ENCODE peak calls at places on chromosomes 7 and 10, in four cellular contexts. P, G, I and C are unnamed samples.

GRCh38 chr7:35820858-35821257 is 20.0 kb downstream of the SEPTIN7 start:
- DNase-seq in P (no peak), G (no peak), I (no peak), C (peak)

GRCh38 chr7:91089382-91089963 is 174.8 kb upstream of the FZD1 start:
- DNase-seq in P (peak), G (no peak), I (no peak), C (peak)

GRCh38 chr10:115657161-115657850 is 564.1 kb downstream of the ATRNL1 start:
- DNase-seq in G (no peak), I (no peak), P (no peak), C (no peak)

GRCh38 chr10:103382769-103383168 is 13.5 kb downstream of the ATP5MK start:
- DNase-seq in G (no peak), P (no peak), I (no peak), C (no peak)

GRCh38 chr10:31291123-31291522 is 27.9 kb upstream of the ZEB1 start:
- DNase-seq in G (no peak), I (no peak), P (no peak), C (no peak)

GRCh38 chr7:3520206-3520605 is 219.2 kb downstream of the SDK1 start:
- DNase-seq in P (no peak), I (no peak), G (no peak), C (no peak)

GRCh38 chr10:13809447-13809846 is 222.7 kb downstream of the PRPF18 start:
- DNase-seq in I (peak), P (no peak), G (peak), C (peak)

GRCh38 chr7:126578338-126578737 is 674.4 kb downstream of the GRM8 start:
- DNase-seq in G (no peak), P (no peak), I (no peak), C (no peak)

GRCh38 chr10:43138757-43139241 is 554 bp downstream of the CSGALNACT2 start:
- DNase-seq in P (peak), G (no peak), I (no peak), C (peak)

GRCh38 chr10:76428541-76429330 is 997.3 kb downstream of the LRMDA start:
- DNase-seq in I (no peak), G (no peak), P (peak), C (peak)

GRCh38 chr7:50391386-50391785 is 58.8 kb downstream of the FIGNL1 start:
- DNase-seq in P (no peak), I (no peak), G (no peak), C (no peak)

GRCh38 chr10:35347899-35348608 is 11.7 kb downstream of the CCNY start:
- DNase-seq in I (no peak), G (no peak), P (no peak), C (no peak)

GRCh38 chr7:117997862-117998825 is 124.9 kb upstream of the CTTNBP2 start:
- DNase-seq in G (no peak), P (no peak), I (no peak), C (peak)

GRCh38 chr7:73978681-73979563 is 49.1 kb upstream of the ELN start:
- DNase-seq in P (no peak), G (peak), I (peak), C (peak)

GRCh38 chr10:47370015-47370767 is 13.9 kb downstream of the ZNF488 start:
- DNase-seq in G (peak), P (no peak), I (peak), C (no peak)

GRCh38 chr10:68269562-68269961 is 37.6 kb upstream of the ATOH7 start:
- DNase-seq in I (no peak), P (no peak), G (no peak), C (no peak)

GRCh38 chr7:139490130-139490529 is 6.7 kb upstream of the KLRG2 start:
- DNase-seq in I (no peak), P (no peak), G (no peak), C (no peak)

GRCh38 chr7:92877367-92877766 is 41.0 kb upstream of the CDK6 start:
- DNase-seq in G (no peak), P (no peak), I (no peak), C (no peak)

GRCh38 chr7:73429218-73429617 is 4.4 kb upstream of the FZD9 start:
- DNase-seq in G (peak), I (peak), P (peak), C (peak)

GRCh38 chr10:124035928-124036558 is 57.4 kb downstream of the CHST15 start:
- DNase-seq in P (no peak), I (no peak), G (no peak), C (no peak)

GRCh38 chr7:151388430-151388829 is 21.4 kb downstream of the WDR86 start:
- DNase-seq in P (no peak), G (no peak), I (no peak), C (no peak)

GRCh38 chr7:152137476-152138025 is 112.1 kb downstream of the GALNT11 start:
- DNase-seq in P (peak), G (no peak), I (no peak), C (no peak)

GRCh38 chr10:92328999-92329398 is 38.0 kb downstream of the MARCHF5 start:
- DNase-seq in I (no peak), P (no peak), G (no peak), C (no peak)

GRCh38 chr10:132886211-132887099 is 55.9 kb downstream of the CFAP46 start:
- DNase-seq in P (no peak), G (no peak), I (no peak), C (peak)

GRCh38 chr10:108787932-108788331 is 1135.4 kb downstream of the XPNPEP1 start:
- DNase-seq in I (no peak), G (no peak), P (peak), C (no peak)

GRCh38 chr7:136389933-136390332 is 412.8 kb upstream of the MTPN start:
- DNase-seq in G (no peak), P (no peak), I (no peak), C (peak)

GRCh38 chr7:136391371-136391770 is 414.2 kb upstream of the MTPN start:
- DNase-seq in P (no peak), G (no peak), I (no peak), C (peak)

DNA sequence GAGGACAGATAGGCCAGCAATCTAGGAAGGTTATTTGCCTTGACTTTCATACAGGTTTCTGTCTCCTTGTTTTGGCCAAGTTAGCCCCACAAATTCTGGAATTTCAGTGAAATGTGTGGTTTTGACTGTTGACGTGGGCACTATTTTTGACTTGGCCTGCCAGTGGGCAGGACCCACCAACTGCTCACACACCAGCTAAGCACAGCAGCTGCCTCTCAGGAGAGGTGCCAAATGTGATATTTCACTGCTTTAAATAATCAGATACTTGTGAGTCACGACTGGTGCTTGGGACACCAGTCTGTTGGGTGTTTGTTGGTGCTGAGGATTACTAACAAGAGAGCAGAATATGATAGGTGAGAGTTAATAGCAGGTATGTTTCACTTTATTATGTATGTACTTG is 409.7 kb upstream of the MTPN start:
- DNase-seq in I (no peak), G (no peak), P (no peak), C (no peak)
- H4K5ac ChIP-seq in I (no peak), G (no peak), P (no peak), C (no peak)

DNA sequence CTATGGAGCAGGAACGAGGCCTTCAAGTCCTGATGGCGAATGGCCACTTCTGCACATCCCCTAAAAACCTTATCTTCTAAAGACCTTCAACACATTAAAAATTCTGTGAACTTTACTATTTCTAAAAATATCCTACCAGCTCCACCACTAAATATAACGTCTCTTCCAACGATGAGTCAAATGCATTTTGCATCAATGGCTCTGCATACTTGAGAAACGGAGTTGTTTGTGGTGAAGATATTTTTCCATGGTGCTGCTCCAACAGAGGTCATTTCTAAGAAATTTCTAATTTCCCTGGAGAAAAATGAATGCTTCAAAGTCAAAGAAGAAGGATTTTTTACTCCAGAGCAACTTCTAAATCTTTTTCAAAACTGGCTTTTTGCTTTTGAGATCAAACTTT is 258.3 kb downstream of the KLF6 start:
- DNase-seq in P (peak), I (no peak), G (no peak), C (no peak)
- H3K9ac ChIP-seq in P (no peak), I (no peak), G (no peak), C (no peak)

GRCh38 chr10:86304436-86304835 is 62.2 kb downstream of the GRID1 start:
- DNase-seq in G (no peak), I (peak), P (no peak), C (no peak)
- H4K5ac ChIP-seq in G (no peak), I (no peak), P (no peak), C (no peak)

DNA sequence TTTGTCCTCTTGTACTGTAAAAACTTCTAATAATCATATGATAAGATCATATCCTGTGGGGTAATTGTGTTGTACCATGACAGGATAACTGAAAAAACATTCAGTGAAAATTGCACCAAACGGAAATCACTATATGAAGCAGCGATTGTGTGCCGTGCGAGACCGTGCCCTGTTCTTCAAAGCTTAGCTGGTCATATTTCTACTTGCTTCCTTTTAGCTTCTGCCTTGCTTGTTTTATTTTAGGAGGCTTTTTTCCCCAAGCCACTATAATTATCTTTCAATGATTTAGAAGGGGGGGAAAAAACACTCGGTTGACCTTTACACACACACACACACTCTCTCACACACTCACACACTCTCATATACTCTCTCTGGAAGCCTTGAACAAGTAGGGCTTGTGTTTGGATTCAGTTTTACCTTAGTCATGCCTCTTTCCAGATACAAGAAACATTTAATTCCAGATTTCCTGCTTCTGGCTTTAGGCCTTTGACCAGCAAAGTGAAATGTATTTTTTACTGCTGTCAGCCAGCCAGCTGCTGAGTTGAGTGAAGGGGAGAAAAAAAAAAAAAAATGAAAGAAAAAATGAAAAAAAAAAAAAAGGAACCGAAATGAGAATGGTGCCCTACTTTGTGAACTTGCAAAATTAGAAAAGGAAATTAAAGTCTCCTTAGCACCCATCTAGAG is 181.4 kb downstream of the ARID5B start:
- DNase-seq in G (no peak), I (no peak), P (peak), C (no peak)
- H3K9ac ChIP-seq in G (no peak), I (no peak), P (peak), C (no peak)

GRCh38 chr10:88989824-88990527 is 622 bp upstream of the FAS start:
- DNase-seq in P (peak), G (no peak), I (no peak), C (no peak)

GRCh38 chr10:88991900-88992237 is 1.3 kb downstream of the FAS start:
- DNase-seq in P (no peak), G (no peak), I (no peak), C (no peak)

GRCh38 chr10:88991161-88991899 is 732 bp downstream of the FAS start:
- DNase-seq in I (peak), P (peak), G (peak), C (peak)

GRCh38 chr10:88989423-88989822 is 1.2 kb upstream of the FAS start:
- DNase-seq in G (no peak), P (no peak), I (no peak), C (no peak)

DNA sequence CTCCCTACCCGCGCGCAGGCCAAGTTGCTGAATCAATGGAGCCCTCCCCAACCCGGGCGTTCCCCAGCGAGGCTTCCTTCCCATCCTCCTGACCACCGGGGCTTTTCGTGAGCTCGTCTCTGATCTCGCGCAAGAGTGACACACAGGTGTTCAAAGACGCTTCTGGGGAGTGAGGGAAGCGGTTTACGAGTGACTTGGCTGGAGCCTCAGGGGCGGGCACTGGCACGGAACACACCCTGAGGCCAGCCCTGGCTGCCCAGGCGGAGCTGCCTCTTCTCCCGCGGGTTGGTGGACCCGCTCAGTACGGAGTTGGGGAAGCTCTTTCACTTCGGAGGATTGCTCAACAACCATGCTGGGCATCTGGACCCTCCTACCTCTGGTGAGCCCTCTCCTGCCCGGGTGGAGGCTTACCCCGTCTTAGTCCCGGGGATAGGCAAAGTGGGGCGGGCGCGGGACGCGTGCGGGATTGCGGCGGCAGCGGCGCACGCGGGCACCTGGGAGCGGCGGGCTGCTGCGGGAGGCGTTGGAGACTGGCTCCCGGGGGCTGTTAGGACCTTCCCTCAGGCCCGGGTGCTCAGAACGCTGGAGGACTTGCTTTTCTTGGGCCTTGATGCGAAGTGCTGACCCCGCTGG is at the start of gene FAS:
- DNase-seq in P (peak), G (peak), I (peak), C (peak)
- H4K5ac ChIP-seq in P (peak), G (peak), I (no peak), C (no peak)